ENCODE peak calls at places on chromosomes 4 and X, in five cellular contexts. E is lower lobe of right lung, C is choroid plexus epithelial cell, G is right atrium auricular region, A is Calu3. Q is an unnamed sample.

GRCh38 chr4:6343950-6344408 is 74.3 kb downstream of the WFS1 start:
- DNase-seq in E (peak), C (peak), G (no peak), A (peak), Q (no peak)

GRCh38 chrX:71163010-71163409 is 18.4 kb downstream of the NLGN3 start:
- DNase-seq in E (no peak), C (no peak), G (no peak), A (no peak), Q (no peak)

GRCh38 chrX:46653482-46653881 is 79.9 kb downstream of the CHST7 start:
- DNase-seq in E (peak), C (peak), G (no peak), A (peak), Q (no peak)

GRCh38 chr4:6851962-6852361 is 57.7 kb upstream of the TBC1D14 start:
- DNase-seq in E (no peak), C (no peak), G (no peak), A (no peak), Q (no peak)

GRCh38 chr4:148043990-148044645 is 312.2 kb downstream of the ARHGAP10 start:
- DNase-seq in E (no peak), C (no peak), G (no peak), A (no peak), Q (no peak)

GRCh38 chrX:1390621-1391369 is 1.1 kb downstream of the SLC25A6 start:
- DNase-seq in E (peak), C (no peak), G (peak), A (no peak), Q (no peak)

GRCh38 chr4:132284910-132285426 is 864.1 kb upstream of the PCDH10 start:
- DNase-seq in E (no peak), C (no peak), G (no peak), A (no peak), Q (no peak)

GRCh38 chr4:64857815-64858214 is 448.6 kb upstream of the TECRL start:
- DNase-seq in E (no peak), C (no peak), G (no peak), A (no peak), Q (no peak)

GRCh38 chr4:5979981-5980380 is 38.2 kb downstream of the C4orf50 start:
- DNase-seq in E (no peak), C (no peak), G (no peak), A (peak), Q (no peak)

GRCh38 chr4:154999950-155000578 is 208.4 kb upstream of the NPY2R start:
- DNase-seq in E (no peak), C (no peak), G (no peak), A (no peak), Q (no peak)

GRCh38 chrX:57595381-57595811 is 3.6 kb downstream of the ZXDB start:
- DNase-seq in E (no peak), C (peak), G (no peak), A (no peak), Q (no peak)

GRCh38 chr4:89110541-89110985 is 770 bp upstream of the TIGD2 start:
- DNase-seq in E (no peak), C (no peak), G (no peak), A (no peak), Q (no peak)

GRCh38 chr4:70838400-70838971 is 1.2 kb downstream of the GRSF1 start:
- DNase-seq in E (no peak), C (peak), G (no peak), A (no peak), Q (no peak)

GRCh38 chr4:107689912-107690587 is 30.0 kb downstream of the PAPSS1 start:
- DNase-seq in E (no peak), C (peak), G (no peak), A (no peak), Q (no peak)

GRCh38 chr4:168264903-168265302 is 53.6 kb downstream of the DDX60 start:
- DNase-seq in E (no peak), C (peak), G (no peak), A (no peak), Q (no peak)

GRCh38 chr4:23902203-23902602 is 12.4 kb upstream of the PPARGC1A start:
- DNase-seq in E (no peak), C (no peak), G (no peak), A (no peak), Q (no peak)
- TF ChIP-seq CTCF in E (no peak), C (no peak), G (no peak), A (no peak), Q (no peak)

GRCh38 chrX:16114640-16115039 is 8.7 kb upstream of the GRPR start:
- DNase-seq in E (no peak), C (peak), G (no peak), A (no peak), Q (no peak)

GRCh38 chrX:16113978-16114554 is 9.3 kb upstream of the GRPR start:
- DNase-seq in E (no peak), C (peak), G (no peak), A (no peak), Q (no peak)

GRCh38 chrX:16112428-16112827 is 10.9 kb upstream of the GRPR start:
- DNase-seq in E (no peak), C (peak), G (no peak), A (no peak), Q (no peak)
- TF ChIP-seq CTCF in E (no peak), C (peak), G (no peak), A (no peak), Q (peak)

DNA sequence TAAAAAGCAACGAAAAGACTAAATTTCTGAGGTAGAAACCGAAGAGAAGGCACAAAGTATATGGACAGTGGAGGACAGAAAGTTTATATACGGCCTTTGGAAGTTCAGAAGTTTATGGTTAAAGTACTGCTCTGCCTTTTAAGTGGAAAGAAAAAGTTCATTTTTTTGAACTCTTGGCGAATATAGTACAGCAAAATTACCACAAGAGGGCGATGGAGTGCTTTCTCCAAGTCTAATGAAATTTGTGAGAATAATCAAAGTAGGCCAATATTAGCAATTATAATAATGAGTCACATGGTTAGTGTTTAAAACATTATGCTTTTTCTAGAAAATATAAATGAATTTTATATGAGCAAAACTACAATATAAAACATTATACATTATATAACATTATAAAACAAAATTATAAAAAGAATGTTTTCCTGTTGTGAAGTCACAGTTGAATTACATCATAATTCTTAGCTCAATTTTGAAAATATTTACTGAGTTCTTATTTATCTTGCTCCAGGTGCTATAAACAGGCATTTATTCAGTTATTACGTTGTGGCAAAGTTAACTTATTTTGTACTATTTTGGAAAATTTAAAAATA is 136.2 kb upstream of the BMPR1B start:
- DNase-seq in E (no peak), C (peak), G (no peak), A (peak), Q (no peak)
- TF ChIP-seq CTCF in E (peak), C (peak), G (peak), A (peak), Q (peak)

GRCh38 chr4:876780-877179 is 50.9 kb upstream of the CPLX1 start:
- DNase-seq in E (no peak), C (no peak), G (no peak), A (no peak), Q (no peak)
- TF ChIP-seq CTCF in E (no peak), C (peak), G (no peak), A (no peak), Q (peak)